ENCODE peak calls at places on chromosomes 2 and 18, in seven cellular contexts. X, H, R, B, N, F and M are unnamed samples.

GRCh38 chr2:127422631-127423475 is 4.6 kb downstream of the PROC start:
- DNase-seq in H (no peak), N (no peak), B (no peak), F (peak; percentile 47), R (no peak), X (peak; percentile 79), M (no peak)

GRCh38 chr18:25349131-25349925 is 2.6 kb downstream of the ZNF521 start:
- DNase-seq in N (peak; percentile 63), F (peak; percentile 64), B (no peak), X (peak; percentile 43), R (peak; percentile 69), H (no peak), M (peak; percentile 78)

GRCh38 chr2:95014126-95014708 is 11.3 kb upstream of the MAL start:
- DNase-seq in X (no peak), F (no peak), B (no peak), H (no peak), R (no peak), N (no peak), M (no peak)

GRCh38 chr2:64586883-64587481 is 62.9 kb downstream of the AFTPH start:
- DNase-seq in H (peak; percentile 22), R (peak; percentile 72), N (peak; percentile 35), B (no peak), X (no peak), F (peak; percentile 65), M (peak; percentile 69)

GRCh38 chr2:136112317-136112891 is 5.5 kb downstream of the CXCR4 start:
- DNase-seq in H (no peak), N (no peak), X (no peak), R (no peak), B (no peak), F (no peak), M (no peak)

GRCh38 chr18:59470627-59471121 is 111.6 kb upstream of the LMAN1 start:
- DNase-seq in B (no peak), F (no peak), X (no peak), N (no peak), R (no peak), H (no peak), M (no peak)

GRCh38 chr18:48832961-48833700 is 117.6 kb downstream of the SMAD7 start:
- DNase-seq in B (no peak), F (peak; percentile 59), X (peak; percentile 31), N (no peak), R (peak; percentile 67), H (peak; percentile 33), M (peak; percentile 73)

GRCh38 chr2:42147641-42148274 is 21.4 kb upstream of the EML4 start:
- DNase-seq in B (no peak), X (no peak), N (no peak), R (peak; percentile 56), F (no peak), H (peak; percentile 95), M (peak; percentile 71)

GRCh38 chr2:3692375-3692774 is 11.0 kb upstream of the DCDC2C start:
- DNase-seq in H (no peak), X (no peak), R (peak; percentile 31), B (no peak), N (peak; percentile 18), F (peak; percentile 66), M (peak; percentile 9)

GRCh38 chr2:4995466-4995865 is 696.7 kb upstream of the SOX11 start:
- DNase-seq in N (no peak), H (no peak), R (no peak), X (peak; percentile 36), B (no peak), F (peak; percentile 54), M (no peak)

GRCh38 chr2:182266909-182267308 is 159.9 kb downstream of the PDE1A start:
- DNase-seq in H (no peak), B (no peak), F (no peak), R (no peak), N (no peak), X (no peak), M (peak; percentile 7)

GRCh38 chr2:100699131-100699530 is 120.8 kb upstream of the NPAS2 start:
- DNase-seq in H (no peak), F (no peak), X (no peak), B (no peak), R (no peak), N (no peak), M (no peak)

GRCh38 chr2:222548997-222549396 is 106.9 kb downstream of the FARSB start:
- DNase-seq in F (peak; percentile 72), B (peak; percentile 43), N (peak; percentile 65), R (no peak), X (peak; percentile 53), H (no peak), M (no peak)

GRCh38 chr2:111118455-111119003 is 2.2 kb upstream of the BCL2L11 start:
- DNase-seq in X (peak; percentile 39), B (no peak), R (no peak), N (peak; percentile 17), F (peak; percentile 30), H (no peak), M (no peak)

GRCh38 chr2:70503896-70504295 is 49.7 kb downstream of the TGFA start:
- DNase-seq in X (no peak), R (no peak), B (no peak), F (no peak), H (no peak), N (no peak), M (no peak)

GRCh38 chr2:148826791-148827190 is 48.2 kb upstream of the KIF5C start:
- DNase-seq in H (no peak), R (no peak), F (no peak), X (no peak), N (no peak), B (no peak), M (no peak)

GRCh38 chr2:109356251-109357035 is 227.4 kb downstream of the SH3RF3 start:
- DNase-seq in F (no peak), B (no peak), N (no peak), X (no peak), H (no peak), R (no peak), M (no peak)

GRCh38 chr2:16569401-16569800 is 96.2 kb downstream of the CYRIA start:
- DNase-seq in B (no peak), F (no peak), X (no peak), H (no peak), N (no peak), R (no peak), M (no peak)

GRCh38 chr18:13151656-13152055 is 66.9 kb upstream of the LDLRAD4 start:
- DNase-seq in F (no peak), R (no peak), H (no peak), X (no peak), B (no peak), N (no peak), M (no peak)

GRCh38 chr18:13139885-13140450 is 78.6 kb upstream of the LDLRAD4 start:
- DNase-seq in F (no peak), H (no peak), R (no peak), X (no peak), N (no peak), B (no peak), M (no peak)

GRCh38 chr18:13141209-13141608 is 77.4 kb upstream of the LDLRAD4 start:
- DNase-seq in X (no peak), R (no peak), B (no peak), F (no peak), H (no peak), N (no peak), M (no peak)

GRCh38 chr18:13147146-13147545 is 71.4 kb upstream of the LDLRAD4 start:
- DNase-seq in R (no peak), X (no peak), B (no peak), H (no peak), N (no peak), F (no peak), M (no peak)

GRCh38 chr18:13145636-13146190 is 72.8 kb upstream of the LDLRAD4 start:
- DNase-seq in X (no peak), N (no peak), B (no peak), H (no peak), F (no peak), R (no peak), M (no peak)
- H3K4ac ChIP-seq in X (no peak overlapping the region), N (no peak overlapping the region), B (no peak overlapping the region), H (no peak overlapping the region), F (no peak overlapping the region), R (no peak overlapping the region), M (no peak overlapping the region)

GRCh38 chr2:237623428-237624403 is 3.7 kb upstream of the LRRFIP1 start:
- DNase-seq in X (peak; percentile 18), H (no peak), B (no peak), N (no peak), F (peak; percentile 44), R (peak; percentile 45), M (no peak)
- H4K8ac ChIP-seq in X (no peak overlapping the region), H (no peak overlapping the region), B (no peak overlapping the region), N (no peak overlapping the region), F (no peak overlapping the region), R (no peak overlapping the region), M (no peak overlapping the region)

GRCh38 chr2:238434846-238435751 is 8.4 kb downstream of the ASB1 start:
- DNase-seq in B (no peak), R (no peak), N (no peak), F (no peak), H (peak; percentile 51), X (no peak), M (no peak)

GRCh38 chr2:238433300-238433915 is 6.7 kb downstream of the ASB1 start:
- DNase-seq in F (peak; percentile 18), H (no peak), X (no peak), B (no peak), R (no peak), N (no peak), M (no peak)

GRCh38 chr2:238431431-238431830 is 4.7 kb downstream of the ASB1 start:
- DNase-seq in F (no peak), R (no peak), N (no peak), H (no peak), X (no peak), B (no peak), M (no peak)

GRCh38 chr2:238435752-238436096 is 9.0 kb downstream of the ASB1 start:
- DNase-seq in H (no peak), F (no peak), N (no peak), X (no peak), B (no peak), R (no peak), M (no peak)

DNA sequence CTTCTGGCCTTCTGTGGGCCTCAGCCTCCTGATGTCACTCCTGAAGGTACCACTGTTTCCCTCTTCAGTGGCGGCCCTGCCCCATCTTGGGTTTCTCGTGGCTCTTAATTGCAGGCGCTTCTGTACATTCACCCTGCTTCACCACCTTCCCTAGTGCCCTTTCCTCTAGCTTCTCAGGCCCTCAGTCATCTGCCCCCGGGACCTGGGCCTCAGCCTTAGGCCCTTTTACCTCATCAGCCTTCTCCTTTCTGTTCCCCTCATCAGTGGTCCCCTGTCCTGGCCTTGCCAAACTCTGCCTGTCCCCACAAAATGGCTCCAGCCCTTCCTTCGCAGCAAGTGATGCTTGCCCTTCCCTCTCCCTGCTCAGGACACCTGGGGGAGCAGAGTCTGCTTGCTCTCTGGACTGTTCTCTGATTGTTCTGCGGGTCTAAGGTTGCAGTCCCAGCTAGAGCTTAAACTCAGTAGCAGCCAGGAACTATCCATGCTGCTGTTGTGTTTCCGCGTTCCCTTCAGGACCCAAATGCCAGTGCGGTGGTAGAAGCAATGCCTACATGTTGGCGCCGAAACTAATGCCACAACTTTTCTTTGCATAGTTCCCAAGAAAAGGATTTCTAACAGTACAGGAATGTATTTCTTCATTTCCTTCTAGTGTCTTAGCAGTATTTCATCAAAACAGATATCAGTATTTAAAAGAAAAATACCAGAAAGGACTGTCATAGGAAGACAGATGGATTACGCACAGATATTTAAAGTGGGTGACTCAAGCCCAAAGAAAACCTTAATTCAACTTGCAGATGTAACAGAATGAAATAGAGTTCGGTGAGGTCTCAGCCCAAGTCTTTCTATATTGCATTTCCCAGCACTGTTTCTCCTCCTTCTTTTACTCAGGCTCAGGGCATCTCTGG is 7.5 kb downstream of the ASB1 start:
- DNase-seq in B (no peak), X (no peak), H (peak; percentile 84), R (peak; percentile 96), F (no peak), N (no peak), M (peak; percentile 83)
- H2AK5ac ChIP-seq in B (no peak overlapping the region), X (no peak overlapping the region), H (no peak overlapping the region), R (peak overlapping the region; percentile 98), F (no peak overlapping the region), N (no peak overlapping the region), M (no peak overlapping the region)

GRCh38 chr18:54224379-54225014 is at the start of gene MBD2:
- DNase-seq in R (peak; percentile 93), H (peak; percentile 95), F (peak; percentile 98), N (peak; percentile 97), B (peak; percentile 89), X (peak; percentile 96), M (peak; percentile 94)
- H3K4ac ChIP-seq in R (no peak within 1 kb of the TSS), H (peak within 1 kb of the TSS; percentile 92), F (peak within 1 kb of the TSS; percentile 88), N (no peak within 1 kb of the TSS), B (no peak within 1 kb of the TSS), X (no peak within 1 kb of the TSS), M (peak within 1 kb of the TSS; percentile 87)